ENCODE peak calls at places on chromosome 18, in four cellular contexts. One of them, this sample, is unnamed.

GRCh38 chr18:3424280-3424890 is 25.6 kb upstream of the TGIF1 start:
- DNase-seq in sigmoid colon: no peak
- DNase-seq in caudate nucleus: no peak
- DNase-seq in AG04450: no peak
- DNase-seq in this sample: no peak

GRCh38 chr18:7488571-7488970 is 78.5 kb upstream of the PTPRM start:
- DNase-seq in sigmoid colon: no peak
- DNase-seq in caudate nucleus: no peak
- DNase-seq in AG04450: no peak
- DNase-seq in this sample: no peak

GRCh38 chr18:31992836-31993575 is 25.6 kb upstream of the RNF125 start:
- DNase-seq in sigmoid colon: no peak
- DNase-seq in caudate nucleus: no peak
- DNase-seq in AG04450: no peak
- DNase-seq in this sample: no peak

GRCh38 chr18:13309031-13309430 is 90.5 kb downstream of the LDLRAD4 start:
- DNase-seq in sigmoid colon: no peak
- DNase-seq in caudate nucleus: no peak
- DNase-seq in AG04450: no peak
- DNase-seq in this sample: peak; percentile 19

GRCh38 chr18:60892855-60893254 is 440.4 kb upstream of the CDH20 start:
- DNase-seq in sigmoid colon: no peak
- DNase-seq in caudate nucleus: no peak
- DNase-seq in AG04450: no peak
- DNase-seq in this sample: no peak

GRCh38 chr18:58900015-58900649 is 35.5 kb downstream of the ZNF532 start:
- DNase-seq in sigmoid colon: no peak
- DNase-seq in caudate nucleus: no peak
- DNase-seq in AG04450: no peak
- DNase-seq in this sample: no peak

GRCh38 chr18:57146956-57147636 is at the start of gene BOD1L2:
- DNase-seq in sigmoid colon: no peak
- DNase-seq in caudate nucleus: no peak
- DNase-seq in AG04450: no peak
- DNase-seq in this sample: no peak

GRCh38 chr18:13003466-13003896 is 12.3 kb downstream of the CEP192 start:
- DNase-seq in sigmoid colon: no peak
- DNase-seq in caudate nucleus: no peak
- DNase-seq in AG04450: peak; percentile 29
- DNase-seq in this sample: no peak

GRCh38 chr18:3931542-3932112 is 481.7 kb downstream of the TGIF1 start:
- DNase-seq in sigmoid colon: no peak
- DNase-seq in caudate nucleus: no peak
- DNase-seq in AG04450: no peak
- DNase-seq in this sample: no peak

GRCh38 chr18:58080516-58080915 is 36.5 kb downstream of the NEDD4L start:
- DNase-seq in sigmoid colon: no peak
- DNase-seq in caudate nucleus: no peak
- DNase-seq in AG04450: no peak
- DNase-seq in this sample: no peak

GRCh38 chr18:50847192-50847591 is 27.4 kb upstream of the MRO start:
- DNase-seq in sigmoid colon: no peak
- DNase-seq in caudate nucleus: no peak
- DNase-seq in AG04450: no peak
- DNase-seq in this sample: no peak

GRCh38 chr18:52313213-52313612 is 26.8 kb upstream of the DCC start:
- DNase-seq in sigmoid colon: no peak
- DNase-seq in caudate nucleus: no peak
- DNase-seq in AG04450: no peak
- DNase-seq in this sample: no peak

GRCh38 chr18:64276736-64277135 is 127.8 kb upstream of the LINC00305 start:
- DNase-seq in sigmoid colon: no peak
- DNase-seq in caudate nucleus: no peak
- DNase-seq in AG04450: no peak
- DNase-seq in this sample: no peak

GRCh38 chr18:74084184-74084583 is 63.5 kb downstream of the FBXO15 start:
- DNase-seq in sigmoid colon: no peak
- DNase-seq in caudate nucleus: no peak
- DNase-seq in AG04450: no peak
- DNase-seq in this sample: no peak

GRCh38 chr18:23935804-23936203 is 78.8 kb upstream of the TTC39C start:
- DNase-seq in sigmoid colon: no peak
- DNase-seq in caudate nucleus: no peak
- DNase-seq in AG04450: no peak
- DNase-seq in this sample: peak; percentile 59

GRCh38 chr18:2912357-2913299 is 65.8 kb downstream of the EMILIN2 start:
- DNase-seq in sigmoid colon: peak; percentile 62
- DNase-seq in caudate nucleus: no peak
- DNase-seq in AG04450: no peak
- DNase-seq in this sample: no peak

GRCh38 chr18:46398625-46399024 is 258.4 kb downstream of the LOXHD1 start:
- DNase-seq in sigmoid colon: no peak
- DNase-seq in caudate nucleus: no peak
- DNase-seq in AG04450: no peak
- DNase-seq in this sample: no peak

GRCh38 chr18:51196811-51197660 is 445 bp downstream of the MEX3C start:
- DNase-seq in sigmoid colon: peak; percentile 82
- DNase-seq in caudate nucleus: peak; percentile 54
- DNase-seq in AG04450: no peak
- DNase-seq in this sample: no peak

GRCh38 chr18:22250591-22250996 is 81.2 kb downstream of the GATA6 start:
- DNase-seq in sigmoid colon: no peak
- DNase-seq in caudate nucleus: no peak
- DNase-seq in AG04450: no peak
- DNase-seq in this sample: no peak

GRCh38 chr18:31183302-31183701 is 20.6 kb upstream of the DSC1 start:
- DNase-seq in sigmoid colon: no peak
- DNase-seq in caudate nucleus: no peak
- DNase-seq in AG04450: no peak
- DNase-seq in this sample: no peak

GRCh38 chr18:8385400-8385799 is 223.8 kb upstream of the RAB12 start:
- DNase-seq in sigmoid colon: no peak
- DNase-seq in caudate nucleus: no peak
- DNase-seq in AG04450: no peak
- DNase-seq in this sample: no peak

GRCh38 chr18:22723221-22723620 is 209.9 kb upstream of the RBBP8 start:
- DNase-seq in sigmoid colon: no peak
- DNase-seq in caudate nucleus: no peak
- DNase-seq in AG04450: no peak
- DNase-seq in this sample: no peak

GRCh38 chr18:22813648-22814328 is 119.3 kb upstream of the RBBP8 start:
- DNase-seq in sigmoid colon: no peak
- DNase-seq in caudate nucleus: no peak
- DNase-seq in AG04450: no peak
- DNase-seq in this sample: no peak

GRCh38 chr18:36889742-36890141 is 60.8 kb downstream of the KIAA1328 start:
- DNase-seq in sigmoid colon: no peak
- DNase-seq in caudate nucleus: no peak
- DNase-seq in AG04450: no peak
- DNase-seq in this sample: no peak
- H3K27ac ChIP-seq in sigmoid colon: no peak overlapping the region
- H3K27ac ChIP-seq in caudate nucleus: no peak overlapping the region
- H3K27ac ChIP-seq in AG04450: no peak overlapping the region
- H3K27ac ChIP-seq in this sample: no peak overlapping the region

GRCh38 chr18:75406491-75407445 is 20.7 kb downstream of the SMIM21 start:
- DNase-seq in sigmoid colon: no peak
- DNase-seq in caudate nucleus: peak; percentile 6
- DNase-seq in AG04450: no peak
- DNase-seq in this sample: no peak

GRCh38 chr18:75410611-75411010 is 16.9 kb downstream of the SMIM21 start:
- DNase-seq in sigmoid colon: no peak
- DNase-seq in caudate nucleus: no peak
- DNase-seq in AG04450: no peak
- DNase-seq in this sample: no peak

GRCh38 chr18:75408554-75409506 is 18.7 kb downstream of the SMIM21 start:
- DNase-seq in sigmoid colon: no peak
- DNase-seq in caudate nucleus: no peak
- DNase-seq in AG04450: peak; percentile 88
- DNase-seq in this sample: no peak

GRCh38 chr18:75405341-75405740 is 22.2 kb downstream of the SMIM21 start:
- DNase-seq in sigmoid colon: no peak
- DNase-seq in caudate nucleus: no peak
- DNase-seq in AG04450: no peak
- DNase-seq in this sample: no peak

DNA sequence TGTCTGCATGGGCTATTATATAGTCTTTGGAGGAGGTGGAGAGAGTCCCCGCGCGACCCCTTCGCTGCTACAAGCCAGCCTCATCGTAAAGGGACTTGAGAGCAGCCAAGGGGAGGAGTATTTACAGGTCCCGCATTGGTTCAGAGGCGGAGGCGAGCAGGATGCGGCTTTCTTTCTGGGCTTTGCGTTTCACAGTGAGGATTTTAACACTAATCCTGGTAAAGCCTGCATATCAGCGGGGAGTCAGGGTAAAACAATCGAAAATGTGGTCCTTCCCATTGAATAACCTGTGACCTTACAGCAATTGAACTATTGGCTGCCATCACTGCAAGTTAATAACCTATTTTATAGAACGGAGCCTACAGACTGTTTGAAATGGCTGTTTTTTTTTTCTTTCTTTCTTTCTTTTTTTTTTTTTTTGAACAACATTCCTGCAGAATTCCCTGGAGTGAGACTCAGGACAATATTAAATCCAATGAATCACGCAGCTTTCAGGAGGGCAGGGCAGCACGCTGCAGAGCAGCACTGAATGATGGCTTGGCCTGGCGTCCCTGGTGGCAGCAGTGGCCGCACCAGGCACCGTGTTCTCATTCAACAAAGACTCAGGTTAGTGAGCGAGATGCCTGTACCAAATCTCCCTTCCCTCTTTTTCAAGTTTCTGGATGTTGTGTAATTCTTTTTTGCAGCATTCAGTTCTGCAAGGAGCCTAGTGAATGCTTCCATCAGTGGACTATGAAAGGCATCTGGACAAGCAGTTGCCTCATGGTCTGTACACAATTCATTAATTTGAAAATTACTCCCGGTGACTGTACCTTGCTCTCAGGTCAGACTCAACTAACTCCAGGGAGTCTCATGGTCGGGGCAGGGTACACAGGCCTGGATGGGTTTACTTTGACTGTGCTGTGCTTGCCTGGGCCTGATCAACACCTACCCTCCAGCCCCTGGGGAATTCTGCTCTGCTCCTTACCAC is 19.8 kb downstream of the SMIM21 start:
- DNase-seq in sigmoid colon: no peak
- DNase-seq in caudate nucleus: no peak
- DNase-seq in AG04450: peak; percentile 3
- DNase-seq in this sample: no peak
- H3K27ac ChIP-seq in sigmoid colon: no peak overlapping the region
- H3K27ac ChIP-seq in caudate nucleus: no peak overlapping the region
- H3K27ac ChIP-seq in AG04450: peak overlapping the region; percentile 21
- H3K27ac ChIP-seq in this sample: no peak overlapping the region

DNA sequence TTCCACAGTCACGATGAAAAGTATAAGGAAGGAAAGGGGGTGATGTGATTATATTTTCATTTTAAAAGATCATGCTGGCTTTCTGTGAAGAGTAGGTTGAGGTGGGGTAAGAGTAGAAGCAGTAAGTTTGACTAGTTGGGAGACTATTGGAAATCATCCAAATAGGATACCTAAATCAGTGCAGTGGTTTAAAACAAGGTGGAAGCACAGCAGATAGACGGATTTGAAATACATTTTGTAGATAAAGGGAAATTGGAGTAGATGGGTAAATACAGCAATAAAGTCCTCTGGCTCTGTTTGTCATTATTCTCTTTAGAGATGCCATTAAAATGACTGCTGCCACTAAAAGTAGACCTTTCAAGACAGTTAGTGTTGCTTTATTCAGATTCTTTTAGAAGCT is 61.8 kb upstream of the DTNA start:
- DNase-seq in sigmoid colon: no peak
- DNase-seq in caudate nucleus: no peak
- DNase-seq in AG04450: no peak
- DNase-seq in this sample: no peak
- H3K27ac ChIP-seq in sigmoid colon: no peak overlapping the region
- H3K27ac ChIP-seq in caudate nucleus: no peak overlapping the region
- H3K27ac ChIP-seq in AG04450: no peak overlapping the region
- H3K27ac ChIP-seq in this sample: no peak overlapping the region

GRCh38 chr18:39314595-39314994 is 1749.0 kb upstream of the CELF4 start:
- DNase-seq in sigmoid colon: no peak
- DNase-seq in caudate nucleus: no peak
- DNase-seq in AG04450: no peak
- DNase-seq in this sample: no peak
- H3K27ac ChIP-seq in sigmoid colon: no peak overlapping the region
- H3K27ac ChIP-seq in caudate nucleus: no peak overlapping the region
- H3K27ac ChIP-seq in AG04450: no peak overlapping the region
- H3K27ac ChIP-seq in this sample: no peak overlapping the region

DNA sequence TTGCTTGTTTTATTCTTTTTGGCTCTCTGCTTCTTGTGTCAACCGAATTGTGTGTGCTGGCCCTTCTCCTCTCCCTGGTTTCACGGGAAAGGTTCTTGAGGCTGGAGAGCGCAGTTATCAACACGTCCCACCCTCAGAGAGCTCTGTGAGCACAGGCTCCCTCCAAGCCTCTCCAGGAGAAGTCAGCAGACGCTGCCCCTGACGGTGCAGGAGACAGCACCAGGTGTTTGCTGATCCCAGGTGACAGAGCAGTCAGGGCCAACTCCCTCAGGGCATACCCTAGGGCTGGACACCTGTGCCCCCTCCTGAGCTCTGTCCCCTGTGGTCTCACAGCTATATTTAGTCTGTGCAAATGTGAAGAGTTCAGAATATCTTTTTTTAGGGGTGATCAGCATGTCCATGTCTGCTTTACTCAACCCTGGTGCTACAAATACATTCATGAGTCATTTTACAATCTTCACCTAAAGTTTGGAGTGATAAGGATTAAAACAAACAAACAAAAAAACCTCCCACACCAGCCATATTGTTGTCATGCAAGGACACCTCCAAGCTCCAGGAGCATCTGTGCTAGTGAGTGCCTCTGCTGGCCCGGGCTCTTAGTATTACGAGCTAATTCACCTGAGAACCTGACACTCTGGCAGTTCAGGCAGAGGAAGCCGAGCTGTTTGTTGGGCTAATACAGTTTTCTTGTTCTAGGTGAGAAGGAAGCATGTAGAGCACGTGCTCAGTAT is 65.9 kb upstream of the TMEM200C start:
- DNase-seq in sigmoid colon: no peak
- DNase-seq in caudate nucleus: no peak
- DNase-seq in AG04450: no peak
- DNase-seq in this sample: no peak
- H3K27ac ChIP-seq in sigmoid colon: no peak overlapping the region
- H3K27ac ChIP-seq in caudate nucleus: no peak overlapping the region
- H3K27ac ChIP-seq in AG04450: peak overlapping the region; percentile 21
- H3K27ac ChIP-seq in this sample: no peak overlapping the region

This sample was measured in CD8-positive, alpha-beta T cell.